ENCODE peak calls at places on chromosomes 16 and 17, in five cellular contexts. T, C, H, Q and W are unnamed samples.

GRCh38 chr16:81469710-81470481 is 25.3 kb downstream of the CMIP start:
- DNase-seq in T (no peak), H (no peak), Q (no peak), C (no peak), W (no peak)

GRCh38 chr17:71628306-71628705 is 492.5 kb upstream of the SOX9 start:
- DNase-seq in C (no peak), Q (no peak), H (no peak), T (no peak), W (no peak)

GRCh38 chr17:75645501-75645888 is 12.3 kb downstream of the SMIM5 start:
- DNase-seq in T (no peak), Q (no peak), C (peak), H (no peak), W (no peak)

GRCh38 chr16:7602424-7602935 is 269.8 kb downstream of the RBFOX1 start:
- DNase-seq in Q (no peak), H (no peak), C (no peak), T (no peak), W (no peak)

GRCh38 chr16:12532871-12533610 is 270.6 kb downstream of the CPPED1 start:
- DNase-seq in Q (no peak), T (no peak), C (no peak), H (no peak), W (no peak)

GRCh38 chr17:7111784-7112526 is 2.7 kb downstream of the ASGR2 start:
- DNase-seq in C (no peak), T (no peak), Q (no peak), H (no peak), W (no peak)

GRCh38 chr17:27879987-27880608 is 13.1 kb downstream of the LYRM9 start:
- DNase-seq in H (no peak), C (peak), Q (peak), T (peak), W (peak)

GRCh38 chr16:49460786-49461470 is 87.3 kb downstream of the C16orf78 start:
- DNase-seq in H (no peak), C (no peak), T (no peak), Q (peak), W (no peak)

GRCh38 chr17:30947796-30948195 is 23.0 kb upstream of the RNF135 start:
- DNase-seq in T (no peak), H (no peak), C (no peak), Q (no peak), W (no peak)

GRCh38 chr17:73458191-73458590 is 146.4 kb upstream of the CDC42EP4 start:
- DNase-seq in H (no peak), Q (no peak), T (no peak), C (no peak), W (no peak)

GRCh38 chr16:29820271-29820701 is at the start of gene MVP:
- DNase-seq in C (peak), H (no peak), T (peak), Q (no peak), W (peak)
- TF ChIP-seq CTCF in C (no peak), H (no peak), T (no peak), Q (no peak), W (no peak)

DNA sequence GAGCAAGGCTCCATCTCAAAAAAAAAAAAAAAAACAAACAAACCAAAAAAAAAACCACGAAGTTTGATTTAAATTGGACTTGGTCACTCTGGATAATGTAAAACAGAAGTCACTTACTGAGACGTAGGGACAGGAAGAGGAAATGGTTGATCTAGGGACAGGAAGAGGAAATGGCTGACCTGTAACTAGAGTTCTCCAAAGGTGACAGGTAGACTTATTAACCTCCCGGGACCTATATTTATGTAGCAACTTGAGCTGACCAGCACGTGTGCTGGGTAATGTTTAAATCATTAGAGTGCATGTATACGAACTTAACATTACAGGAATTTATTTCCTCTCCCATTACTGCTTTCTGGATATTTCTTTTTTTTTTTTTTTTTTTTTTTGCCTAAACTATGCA is 81.5 kb upstream of the DHX40 start:
- DNase-seq in C (no peak), Q (no peak), T (no peak), H (no peak), W (no peak)
- TF ChIP-seq CTCF in C (no peak), Q (no peak), T (no peak), H (no peak), W (no peak)

DNA sequence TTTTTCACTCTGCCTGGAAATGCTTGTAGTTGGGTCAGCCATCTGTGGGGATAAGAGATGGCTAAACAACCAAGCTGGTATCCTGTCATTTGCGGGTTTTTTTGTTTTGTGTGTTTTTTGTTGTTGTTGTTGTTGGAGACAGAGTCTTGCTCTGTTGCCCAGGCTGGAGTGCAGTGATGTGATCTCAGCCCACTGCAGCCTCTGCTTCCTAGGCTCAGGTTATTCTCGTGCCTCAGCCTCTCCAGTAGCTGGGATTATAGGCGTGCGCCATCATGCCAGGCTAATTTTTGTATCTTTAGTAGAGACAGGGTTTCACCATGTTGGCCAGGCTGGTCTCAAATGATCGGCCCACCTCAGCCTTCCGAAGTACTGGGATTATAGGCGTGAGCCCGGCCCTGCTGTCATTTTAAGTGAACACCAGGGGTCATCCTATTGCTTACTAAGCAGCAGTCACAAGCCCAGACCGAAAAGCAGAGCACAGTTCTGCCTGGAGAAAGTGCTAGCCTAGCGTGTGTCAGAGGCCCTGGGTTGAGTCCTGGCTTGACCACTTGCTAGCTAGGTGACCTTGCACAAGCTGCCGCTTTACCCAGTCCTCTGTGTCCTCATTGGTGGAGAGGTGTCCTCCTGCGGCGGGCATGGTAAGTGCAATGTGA is 4.6 kb downstream of the SMCR8 start:
- DNase-seq in H (no peak), C (no peak), Q (no peak), T (no peak), W (no peak)
- TF ChIP-seq CTCF in H (peak), C (no peak), Q (peak), T (peak), W (peak)

GRCh38 chr17:57750109-57750845 is 5.2 kb upstream of the CCDC182 start:
- DNase-seq in H (no peak), Q (no peak), C (no peak), T (no peak), W (no peak)
- TF ChIP-seq CTCF in H (no peak), Q (no peak), C (no peak), T (no peak), W (no peak)

DNA sequence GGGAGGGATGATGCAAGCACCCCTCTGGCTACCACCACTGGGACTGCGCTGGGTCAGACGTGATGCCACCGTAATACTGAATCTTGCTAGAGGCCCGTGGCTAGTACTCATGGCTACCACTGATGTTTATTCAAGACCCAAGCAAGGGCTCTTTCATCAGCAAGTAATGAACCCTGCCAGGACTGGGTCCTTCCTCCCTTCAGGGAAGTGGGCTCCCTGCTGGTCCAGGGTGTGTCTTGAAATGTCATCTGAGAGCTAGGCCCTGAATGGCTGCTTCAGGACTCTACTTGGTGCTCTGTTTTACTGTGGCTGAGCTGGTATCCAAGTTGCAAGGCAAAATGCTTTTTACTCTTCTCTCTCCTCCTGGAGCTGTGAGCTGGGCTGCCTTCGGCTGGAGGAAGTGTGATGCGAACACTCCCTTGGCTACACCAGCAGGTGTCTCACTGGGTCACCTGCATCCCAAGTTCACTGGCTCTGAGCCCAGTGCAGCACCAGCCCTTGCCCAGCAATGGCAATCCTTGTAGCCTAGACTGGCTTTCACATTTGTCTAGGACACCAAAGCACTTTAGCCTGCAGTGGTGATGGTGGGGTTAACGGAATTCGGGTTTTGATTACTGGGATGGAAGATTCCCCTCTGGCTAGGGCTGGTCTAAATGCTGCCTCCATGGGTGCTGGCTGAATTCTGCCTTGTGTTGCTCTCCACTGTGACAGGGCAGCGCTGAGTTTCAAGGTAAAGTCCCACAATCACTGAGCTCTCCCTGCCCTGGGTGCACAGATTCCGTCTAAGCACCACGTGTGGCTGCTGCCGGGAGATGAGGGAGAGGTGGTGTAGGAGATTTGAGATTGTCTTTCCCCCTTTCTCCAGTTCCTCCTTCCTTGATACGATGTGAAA is 98.6 kb downstream of the USP22 start:
- DNase-seq in Q (peak), C (peak), H (peak), T (no peak), W (no peak)
- TF ChIP-seq CTCF in Q (peak), C (peak), H (peak), T (no peak), W (peak)